ENCODE peak calls at places on chromosome 6, in nine cellular contexts. One of them, this sample, is unnamed. For H3K4me1, the result is how much of the 10 kb centered on the place peaks cover.

GRCh38 chr6:5302220-5302946 is 41.1 kb downstream of the FARS2 start:
- DNase-seq in colonic mucosa: no peak
- DNase-seq in uterus: no peak
- DNase-seq in mesendoderm: no peak
- DNase-seq in cardiac muscle cell: no peak
- DNase-seq in stomach: no peak
- DNase-seq in fibroblast of lung: no peak
- DNase-seq in psoas muscle: no peak
- DNase-seq in GM23248: no peak
- DNase-seq in this sample: no peak

GRCh38 chr6:7728855-7729590 is 3.1 kb downstream of the BMP6 start:
- DNase-seq in stomach: no peak
- DNase-seq in uterus: no peak
- DNase-seq in mesendoderm: peak
- DNase-seq in cardiac muscle cell: no peak
- DNase-seq in GM23248: peak
- DNase-seq in colonic mucosa: no peak
- DNase-seq in psoas muscle: no peak
- DNase-seq in fibroblast of lung: no peak
- DNase-seq in this sample: no peak

GRCh38 chr6:210778-211177 is 81.5 kb upstream of the DUSP22 start:
- DNase-seq in cardiac muscle cell: no peak
- DNase-seq in GM23248: no peak
- DNase-seq in uterus: no peak
- DNase-seq in psoas muscle: no peak
- DNase-seq in mesendoderm: no peak
- DNase-seq in stomach: no peak
- DNase-seq in fibroblast of lung: no peak
- DNase-seq in colonic mucosa: no peak
- DNase-seq in this sample: no peak

GRCh38 chr6:161079566-161080262 is 88.1 kb downstream of the MAP3K4 start:
- DNase-seq in GM23248: peak
- DNase-seq in colonic mucosa: no peak
- DNase-seq in fibroblast of lung: peak
- DNase-seq in uterus: no peak
- DNase-seq in psoas muscle: no peak
- DNase-seq in cardiac muscle cell: no peak
- DNase-seq in stomach: no peak
- DNase-seq in mesendoderm: peak
- DNase-seq in this sample: no peak

GRCh38 chr6:130843575-130844320 is 16.5 kb downstream of the SMLR1 start:
- DNase-seq in colonic mucosa: no peak
- DNase-seq in stomach: no peak
- DNase-seq in mesendoderm: peak
- DNase-seq in fibroblast of lung: peak
- DNase-seq in cardiac muscle cell: peak
- DNase-seq in GM23248: peak
- DNase-seq in uterus: no peak
- DNase-seq in psoas muscle: no peak
- DNase-seq in this sample: no peak

GRCh38 chr6:137160763-137161162 is 12.7 kb downstream of the IL22RA2 start:
- DNase-seq in stomach: no peak
- DNase-seq in uterus: no peak
- DNase-seq in psoas muscle: no peak
- DNase-seq in GM23248: peak
- DNase-seq in fibroblast of lung: no peak
- DNase-seq in mesendoderm: peak
- DNase-seq in cardiac muscle cell: no peak
- DNase-seq in colonic mucosa: no peak
- DNase-seq in this sample: no peak

GRCh38 chr6:155093430-155093829 is 98.3 kb downstream of the TIAM2 start:
- DNase-seq in colonic mucosa: no peak
- DNase-seq in psoas muscle: no peak
- DNase-seq in cardiac muscle cell: no peak
- DNase-seq in mesendoderm: no peak
- DNase-seq in uterus: no peak
- DNase-seq in fibroblast of lung: no peak
- DNase-seq in stomach: no peak
- DNase-seq in GM23248: no peak
- DNase-seq in this sample: no peak

GRCh38 chr6:34272022-34272926 is 23.5 kb upstream of the SMIM29 start:
- DNase-seq in colonic mucosa: no peak
- DNase-seq in uterus: no peak
- DNase-seq in cardiac muscle cell: no peak
- DNase-seq in fibroblast of lung: no peak
- DNase-seq in stomach: no peak
- DNase-seq in psoas muscle: no peak
- DNase-seq in GM23248: no peak
- DNase-seq in mesendoderm: peak
- DNase-seq in this sample: no peak

GRCh38 chr6:30670760-30671527 is 1.9 kb downstream of the DHX16 start:
- DNase-seq in GM23248: peak
- DNase-seq in cardiac muscle cell: no peak
- DNase-seq in uterus: no peak
- DNase-seq in colonic mucosa: no peak
- DNase-seq in stomach: no peak
- DNase-seq in fibroblast of lung: no peak
- DNase-seq in psoas muscle: no peak
- DNase-seq in mesendoderm: peak
- DNase-seq in this sample: no peak

GRCh38 chr6:163369628-163370365 is 44.7 kb upstream of the QKI start:
- DNase-seq in stomach: no peak
- DNase-seq in colonic mucosa: no peak
- DNase-seq in fibroblast of lung: no peak
- DNase-seq in cardiac muscle cell: no peak
- DNase-seq in mesendoderm: no peak
- DNase-seq in uterus: no peak
- DNase-seq in GM23248: no peak
- DNase-seq in psoas muscle: no peak
- DNase-seq in this sample: no peak

GRCh38 chr6:1536526-1537429 is 72.9 kb upstream of the FOXC1 start:
- DNase-seq in stomach: no peak
- DNase-seq in GM23248: no peak
- DNase-seq in cardiac muscle cell: no peak
- DNase-seq in uterus: no peak
- DNase-seq in psoas muscle: no peak
- DNase-seq in colonic mucosa: peak
- DNase-seq in mesendoderm: no peak
- DNase-seq in fibroblast of lung: no peak
- DNase-seq in this sample: peak

GRCh38 chr6:312704-313485 is 20.6 kb downstream of the DUSP22 start:
- DNase-seq in psoas muscle: no peak
- DNase-seq in GM23248: no peak
- DNase-seq in stomach: no peak
- DNase-seq in mesendoderm: no peak
- DNase-seq in colonic mucosa: no peak
- DNase-seq in fibroblast of lung: no peak
- DNase-seq in uterus: no peak
- DNase-seq in cardiac muscle cell: no peak
- DNase-seq in this sample: peak

GRCh38 chr6:24440897-24441598 is 38.3 kb downstream of the MRS2 start:
- DNase-seq in mesendoderm: no peak
- DNase-seq in stomach: no peak
- DNase-seq in uterus: no peak
- DNase-seq in cardiac muscle cell: no peak
- DNase-seq in colonic mucosa: no peak
- DNase-seq in psoas muscle: no peak
- DNase-seq in fibroblast of lung: no peak
- DNase-seq in GM23248: no peak
- DNase-seq in this sample: no peak

GRCh38 chr6:104921896-104922295 is 35.0 kb upstream of the LIN28B start:
- DNase-seq in mesendoderm: peak
- DNase-seq in uterus: no peak
- DNase-seq in colonic mucosa: no peak
- DNase-seq in psoas muscle: no peak
- DNase-seq in fibroblast of lung: no peak
- DNase-seq in GM23248: no peak
- DNase-seq in cardiac muscle cell: no peak
- DNase-seq in stomach: no peak
- DNase-seq in this sample: no peak
- H3K4me3 ChIP-seq in mesendoderm: no peak
- H3K4me3 ChIP-seq in uterus: no peak
- H3K4me3 ChIP-seq in colonic mucosa: no peak
- H3K4me3 ChIP-seq in psoas muscle: no peak
- H3K4me3 ChIP-seq in fibroblast of lung: no peak
- H3K4me3 ChIP-seq in GM23248: no peak
- H3K4me3 ChIP-seq in cardiac muscle cell: no peak
- H3K4me3 ChIP-seq in stomach: no peak
- H3K4me3 ChIP-seq in this sample: no peak

GRCh38 chr6:144353871-144354314 is 68.8 kb downstream of the UTRN start:
- DNase-seq in colonic mucosa: no peak
- DNase-seq in GM23248: no peak
- DNase-seq in uterus: no peak
- DNase-seq in mesendoderm: no peak
- DNase-seq in cardiac muscle cell: no peak
- DNase-seq in fibroblast of lung: no peak
- DNase-seq in stomach: no peak
- DNase-seq in psoas muscle: no peak
- DNase-seq in this sample: no peak
- H3K4me1 ChIP-seq in colonic mucosa: under half
- H3K4me1 ChIP-seq in GM23248: under half
- H3K4me1 ChIP-seq in uterus: under half
- H3K4me1 ChIP-seq in mesendoderm: under half
- H3K4me1 ChIP-seq in cardiac muscle cell: under half
- H3K4me1 ChIP-seq in fibroblast of lung: under half
- H3K4me1 ChIP-seq in stomach: under half
- H3K4me1 ChIP-seq in psoas muscle: under half
- H3K4me1 ChIP-seq in this sample: under half

GRCh38 chr6:53128842-53129241 is 19.8 kb downstream of the GCM1 start:
- DNase-seq in mesendoderm: no peak
- DNase-seq in uterus: no peak
- DNase-seq in GM23248: peak
- DNase-seq in cardiac muscle cell: no peak
- DNase-seq in psoas muscle: no peak
- DNase-seq in stomach: no peak
- DNase-seq in colonic mucosa: no peak
- DNase-seq in fibroblast of lung: no peak
- DNase-seq in this sample: no peak
- H3K4me3 ChIP-seq in mesendoderm: no peak
- H3K4me3 ChIP-seq in uterus: no peak
- H3K4me3 ChIP-seq in GM23248: no peak
- H3K4me3 ChIP-seq in cardiac muscle cell: no peak
- H3K4me3 ChIP-seq in psoas muscle: no peak
- H3K4me3 ChIP-seq in stomach: no peak
- H3K4me3 ChIP-seq in colonic mucosa: no peak
- H3K4me3 ChIP-seq in fibroblast of lung: no peak
- H3K4me3 ChIP-seq in this sample: no peak

GRCh38 chr6:111759836-111760785 is 113.1 kb downstream of the FYN start:
- DNase-seq in psoas muscle: no peak
- DNase-seq in GM23248: peak
- DNase-seq in cardiac muscle cell: no peak
- DNase-seq in uterus: peak
- DNase-seq in fibroblast of lung: peak
- DNase-seq in stomach: no peak
- DNase-seq in mesendoderm: no peak
- DNase-seq in colonic mucosa: no peak
- DNase-seq in this sample: no peak
- H3K4me1 ChIP-seq in psoas muscle: under half
- H3K4me1 ChIP-seq in GM23248: half or more
- H3K4me1 ChIP-seq in cardiac muscle cell: under half
- H3K4me1 ChIP-seq in uterus: under half
- H3K4me1 ChIP-seq in fibroblast of lung: under half
- H3K4me1 ChIP-seq in stomach: under half
- H3K4me1 ChIP-seq in mesendoderm: under half
- H3K4me1 ChIP-seq in colonic mucosa: under half
- H3K4me1 ChIP-seq in this sample: under half

DNA sequence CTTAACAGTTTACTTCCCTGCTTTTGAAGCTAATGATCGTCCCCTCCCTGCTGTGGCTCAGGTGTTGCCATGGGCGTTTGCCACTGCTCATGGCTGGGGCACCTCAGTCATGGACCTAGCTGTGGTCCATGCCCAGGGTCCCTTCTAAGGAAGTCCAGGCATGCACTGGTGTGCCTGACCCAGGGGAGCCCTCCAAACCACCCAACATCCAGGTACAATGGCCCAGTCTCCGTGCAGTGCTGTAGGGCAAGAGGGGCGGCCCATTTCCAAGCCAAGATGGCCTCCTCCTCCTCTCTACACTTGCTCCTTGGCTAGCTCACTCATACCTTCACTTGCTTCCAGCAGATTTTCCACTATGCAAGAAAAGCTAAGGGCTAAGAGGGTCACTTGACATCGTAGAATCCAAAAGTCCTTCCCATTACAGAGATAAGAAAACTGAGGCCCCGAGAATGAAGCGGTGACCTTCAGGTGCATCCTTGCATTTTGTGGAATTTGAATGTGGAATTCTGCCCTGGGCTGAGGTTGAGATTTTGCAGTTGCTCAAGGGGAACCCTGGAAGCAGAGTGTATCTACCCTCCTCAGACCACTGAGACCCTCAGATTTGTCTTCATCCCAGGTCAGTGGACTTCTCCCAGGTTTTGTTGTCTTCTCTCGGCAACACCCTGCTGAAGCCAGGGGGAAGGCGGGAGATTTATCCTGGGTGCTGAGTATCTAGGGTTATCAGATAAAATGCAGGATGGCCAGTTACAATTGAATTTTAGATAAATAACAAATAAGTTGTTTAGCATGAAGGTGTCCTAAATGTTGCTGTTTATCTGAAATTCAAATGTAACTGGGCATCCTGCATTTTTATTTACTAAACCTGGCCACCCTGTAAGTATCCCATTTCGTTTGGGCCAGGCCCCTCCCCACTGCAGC is 42.7 kb downstream of the FGD2 start:
- DNase-seq in uterus: no peak
- DNase-seq in cardiac muscle cell: no peak
- DNase-seq in fibroblast of lung: no peak
- DNase-seq in colonic mucosa: no peak
- DNase-seq in stomach: no peak
- DNase-seq in mesendoderm: no peak
- DNase-seq in psoas muscle: no peak
- DNase-seq in GM23248: no peak
- DNase-seq in this sample: no peak
- H3K4me3 ChIP-seq in uterus: no peak
- H3K4me3 ChIP-seq in cardiac muscle cell: no peak
- H3K4me3 ChIP-seq in fibroblast of lung: no peak
- H3K4me3 ChIP-seq in colonic mucosa: no peak
- H3K4me3 ChIP-seq in stomach: no peak
- H3K4me3 ChIP-seq in mesendoderm: no peak
- H3K4me3 ChIP-seq in psoas muscle: no peak
- H3K4me3 ChIP-seq in GM23248: no peak
- H3K4me3 ChIP-seq in this sample: no peak

GRCh38 chr6:108163267-108163643 is 2.6 kb upstream of the NR2E1 start:
- DNase-seq in mesendoderm: no peak
- DNase-seq in GM23248: no peak
- DNase-seq in psoas muscle: no peak
- DNase-seq in uterus: no peak
- DNase-seq in stomach: no peak
- DNase-seq in colonic mucosa: no peak
- DNase-seq in fibroblast of lung: no peak
- DNase-seq in cardiac muscle cell: no peak
- DNase-seq in this sample: no peak
- H3K4me1 ChIP-seq in mesendoderm: under half
- H3K4me1 ChIP-seq in GM23248: under half
- H3K4me1 ChIP-seq in psoas muscle: under half
- H3K4me1 ChIP-seq in uterus: under half
- H3K4me1 ChIP-seq in stomach: under half
- H3K4me1 ChIP-seq in colonic mucosa: under half
- H3K4me1 ChIP-seq in fibroblast of lung: under half
- H3K4me1 ChIP-seq in cardiac muscle cell: under half
- H3K4me1 ChIP-seq in this sample: under half

This sample was measured in Peyer's patch.